ENCODE peak calls at places on chromosomes 12 and 14, in nine cellular contexts. Y is H9, F is GM12865, K is tibial artery, B is endothelial cell, E is GM20000, X is transverse colon, P is HFFc6, S is bronchial epithelial cell. O is an unnamed sample.

GRCh38 chr14:68781161-68782021 is 11.5 kb downstream of the ZFP36L1 start:
- DNase-seq in Y (no peak), F (no peak), K (peak), B (no peak), E (no peak), X (peak), P (no peak), S (no peak), O (no peak)

GRCh38 chr12:89840162-89840922 is 131.7 kb upstream of the ATP2B1 start:
- DNase-seq in Y (no peak), F (no peak), K (no peak), B (no peak), E (no peak), X (no peak), P (no peak), S (no peak), O (no peak)

GRCh38 chr12:75364918-75365317 is 26.0 kb upstream of the GLIPR1L2 start:
- DNase-seq in Y (no peak), F (no peak), K (no peak), B (no peak), E (no peak), X (no peak), P (no peak), S (no peak), O (no peak)

GRCh38 chr12:40733871-40734270 is 41.6 kb downstream of the CNTN1 start:
- DNase-seq in Y (no peak), F (no peak), K (no peak), B (no peak), E (no peak), X (no peak), P (no peak), S (no peak), O (no peak)

GRCh38 chr14:22837750-22838538 is 1.6 kb downstream of the MMP14 start:
- DNase-seq in Y (no peak), F (no peak), K (peak), B (no peak), E (no peak), X (peak), P (peak), S (peak), O (no peak)

GRCh38 chr12:123748661-123749060 is 13.4 kb upstream of the DNAH10 start:
- DNase-seq in Y (no peak), F (no peak), K (no peak), B (no peak), E (no peak), X (no peak), P (no peak), S (peak), O (no peak)

GRCh38 chr12:40697566-40698257 is 5.5 kb downstream of the CNTN1 start:
- DNase-seq in Y (no peak), F (no peak), K (no peak), B (no peak), E (no peak), X (no peak), P (no peak), S (peak), O (no peak)

GRCh38 chr12:14845350-14845750 is 2.0 kb upstream of the ART4 start:
- DNase-seq in Y (no peak), F (peak), K (peak), B (peak), E (peak), X (peak), P (peak), S (peak), O (peak)

GRCh38 chr14:50230601-50231474 is 540 bp downstream of the SOS2 start:
- DNase-seq in Y (peak), F (peak), K (peak), B (peak), E (peak), X (peak), P (peak), S (peak), O (peak)

GRCh38 chr12:49622501-49623141 is 740 bp upstream of the PRPF40B start:
- DNase-seq in Y (peak), F (peak), K (no peak), B (no peak), E (peak), X (peak), P (peak), S (peak), O (peak)

GRCh38 chr12:57735952-57736742 is 2.4 kb downstream of the AGAP2 start:
- DNase-seq in Y (peak), F (no peak), K (no peak), B (peak), E (no peak), X (no peak), P (no peak), S (no peak), O (no peak)

GRCh38 chr14:73795466-73795865 is 56.2 kb upstream of the PTGR2 start:
- DNase-seq in Y (no peak), F (no peak), K (no peak), B (no peak), E (no peak), X (no peak), P (no peak), S (no peak), O (no peak)

GRCh38 chr12:88725592-88726143 is 145.4 kb upstream of the KITLG start:
- DNase-seq in Y (no peak), F (no peak), K (no peak), B (no peak), E (no peak), X (no peak), P (no peak), S (no peak), O (no peak)

GRCh38 chr12:123597100-123597499 is 4.8 kb upstream of the DDX55 start:
- DNase-seq in Y (no peak), F (no peak), K (no peak), B (no peak), E (no peak), X (no peak), P (no peak), S (no peak), O (no peak)

GRCh38 chr12:41983394-41983793 is 161.3 kb downstream of the GXYLT1 start:
- DNase-seq in Y (no peak), F (no peak), K (no peak), B (no peak), E (no peak), X (no peak), P (no peak), S (no peak), O (no peak)

GRCh38 chr12:50102186-50102585 is 1.6 kb upstream of the GPD1 start:
- DNase-seq in Y (no peak), F (no peak), K (no peak), B (no peak), E (no peak), X (no peak), P (no peak), S (no peak), O (no peak)

GRCh38 chr12:119157528-119157927 is 21.2 kb upstream of the HSPB8 start:
- DNase-seq in Y (no peak), F (no peak), K (no peak), B (no peak), E (no peak), X (no peak), P (no peak), S (no peak), O (no peak)

GRCh38 chr12:19190292-19191031 is 60.9 kb downstream of the PLEKHA5 start:
- DNase-seq in Y (no peak), F (no peak), K (no peak), B (no peak), E (no peak), X (no peak), P (peak), S (peak), O (no peak)

GRCh38 chr14:89128616-89129015 is 288.4 kb downstream of the FOXN3 start:
- DNase-seq in Y (no peak), F (no peak), K (no peak), B (no peak), E (no peak), X (no peak), P (no peak), S (no peak), O (no peak)

GRCh38 chr14:95833429-95833828 is 43.2 kb upstream of the TUNAR start:
- DNase-seq in Y (peak), F (no peak), K (no peak), B (no peak), E (no peak), X (no peak), P (no peak), S (no peak), O (no peak)

GRCh38 chr12:15789215-15790171 is at the start of gene EPS8:
- DNase-seq in Y (peak), F (peak), K (peak), B (peak), E (peak), X (peak), P (peak), S (peak), O (peak)

GRCh38 chr12:117832459-117833457 is 136.0 kb downstream of the KSR2 start:
- DNase-seq in Y (no peak), F (no peak), K (no peak), B (no peak), E (no peak), X (no peak), P (peak), S (no peak), O (no peak)

GRCh38 chr12:43277630-43278267 is 274.3 kb downstream of the ADAMTS20 start:
- DNase-seq in Y (no peak), F (no peak), K (no peak), B (no peak), E (no peak), X (no peak), P (no peak), S (peak), O (no peak)

GRCh38 chr12:7872565-7873304 is at the start of gene SLC2A14:
- DNase-seq in Y (peak), F (no peak), K (no peak), B (no peak), E (no peak), X (no peak), P (no peak), S (no peak), O (no peak)

GRCh38 chr12:89862511-89863331 is 154.1 kb upstream of the ATP2B1 start:
- DNase-seq in Y (no peak), F (peak), K (peak), B (peak), E (peak), X (peak), P (no peak), S (no peak), O (peak)

GRCh38 chr12:128387811-128388422 is 120.9 kb downstream of the TMEM132C start:
- DNase-seq in Y (peak), F (peak), K (no peak), B (no peak), E (peak), X (peak), P (no peak), S (no peak), O (peak)

GRCh38 chr12:3137268-3137761 is 60.1 kb downstream of the TSPAN9 start:
- DNase-seq in Y (peak), F (no peak), K (no peak), B (peak), E (no peak), X (no peak), P (peak), S (no peak), O (no peak)

GRCh38 chr14:63426838-63427237 is 108.1 kb upstream of the GPHB5 start:
- DNase-seq in Y (no peak), F (no peak), K (no peak), B (no peak), E (no peak), X (no peak), P (peak), S (no peak), O (no peak)

GRCh38 chr14:23863836-23864235 is 89.7 kb upstream of the DHRS4 start:
- DNase-seq in Y (no peak), F (no peak), K (no peak), B (no peak), E (no peak), X (no peak), P (no peak), S (no peak), O (no peak)

GRCh38 chr14:94213741-94214140 is 39.6 kb downstream of the PPP4R4 start:
- DNase-seq in Y (no peak), F (no peak), K (no peak), B (no peak), E (no peak), X (no peak), P (no peak), S (no peak), O (no peak)

GRCh38 chr14:85531141-85531593 is 1.2 kb downstream of the FLRT2 start:
- DNase-seq in Y (peak), F (no peak), K (no peak), B (peak), E (no peak), X (no peak), P (peak), S (peak), O (no peak)

GRCh38 chr14:26867171-26867757 is 269.4 kb upstream of the NOVA1 start:
- DNase-seq in Y (no peak), F (no peak), K (no peak), B (no peak), E (no peak), X (no peak), P (no peak), S (peak), O (no peak)

GRCh38 chr12:127284870-127285431 is 982.0 kb upstream of the TMEM132C start:
- DNase-seq in Y (no peak), F (peak), K (peak), B (no peak), E (no peak), X (no peak), P (peak), S (peak), O (no peak)

GRCh38 chr14:81400202-81400678 is at the start of gene STON2:
- DNase-seq in Y (no peak), F (no peak), K (peak), B (no peak), E (no peak), X (peak), P (peak), S (peak), O (no peak)

GRCh38 chr14:50379563-50379962 is 17.1 kb downstream of the CDKL1 start:
- DNase-seq in Y (no peak), F (no peak), K (no peak), B (no peak), E (no peak), X (no peak), P (no peak), S (peak), O (no peak)

GRCh38 chr12:67758119-67758873 is 109.8 kb downstream of the DYRK2 start:
- DNase-seq in Y (no peak), F (peak), K (no peak), B (no peak), E (peak), X (no peak), P (no peak), S (no peak), O (peak)

GRCh38 chr12:109679716-109680520 is 33.7 kb upstream of the FAM222A start:
- DNase-seq in Y (peak), F (no peak), K (no peak), B (no peak), E (no peak), X (no peak), P (no peak), S (no peak), O (no peak)

GRCh38 chr12:78916845-78917480 is 52.4 kb downstream of the SYT1 start:
- DNase-seq in Y (no peak), F (no peak), K (no peak), B (no peak), E (no peak), X (no peak), P (no peak), S (peak), O (no peak)

GRCh38 chr12:120686690-120687569 is at the start of gene MLEC:
- DNase-seq in Y (peak), F (peak), K (peak), B (peak), E (peak), X (peak), P (peak), S (peak), O (peak)
- TF ChIP-seq CTCF in Y (peak), F (peak), K (no peak), B (peak), E (no peak), X (no peak), P (peak), S (peak), O (peak)

GRCh38 chr14:47541652-47542051 is 133.8 kb downstream of the MDGA2 start:
- DNase-seq in Y (no peak), F (no peak), K (no peak), B (no peak), E (no peak), X (no peak), P (no peak), S (no peak), O (no peak)
- TF ChIP-seq CTCF in Y (no peak), F (no peak), K (no peak), B (no peak), E (no peak), X (no peak), P (no peak), S (no peak), O (no peak)

GRCh38 chr12:102806592-102806991 is 110.5 kb downstream of the PAH start:
- DNase-seq in Y (no peak), F (no peak), K (no peak), B (no peak), E (no peak), X (no peak), P (no peak), S (no peak), O (no peak)

GRCh38 chr12:102806110-102806509 is 110.9 kb downstream of the PAH start:
- DNase-seq in Y (no peak), F (no peak), K (no peak), B (no peak), E (no peak), X (no peak), P (no peak), S (no peak), O (no peak)

GRCh38 chr12:102814691-102815367 is 102.2 kb downstream of the PAH start:
- DNase-seq in Y (no peak), F (no peak), K (peak), B (no peak), E (no peak), X (no peak), P (no peak), S (no peak), O (no peak)

GRCh38 chr12:102808412-102808811 is 108.6 kb downstream of the PAH start:
- DNase-seq in Y (no peak), F (no peak), K (no peak), B (no peak), E (no peak), X (no peak), P (no peak), S (no peak), O (no peak)

GRCh38 chr12:102811125-102811737 is 105.8 kb downstream of the PAH start:
- DNase-seq in Y (peak), F (peak), K (no peak), B (peak), E (peak), X (no peak), P (no peak), S (no peak), O (peak)
- TF ChIP-seq CTCF in Y (peak), F (peak), K (peak), B (peak), E (peak), X (no peak), P (peak), S (peak), O (peak)

GRCh38 chr12:58931518-58931917 is 11.2 kb upstream of the LRIG3 start:
- DNase-seq in Y (no peak), F (no peak), K (no peak), B (no peak), E (no peak), X (no peak), P (no peak), S (no peak), O (no peak)
- TF ChIP-seq CTCF in Y (peak), F (peak), K (no peak), B (no peak), E (peak), X (no peak), P (peak), S (no peak), O (no peak)

GRCh38 chr14:39731912-39732311 is 299.7 kb upstream of the FBXO33 start:
- DNase-seq in Y (no peak), F (peak), K (no peak), B (no peak), E (no peak), X (no peak), P (no peak), S (no peak), O (no peak)
- TF ChIP-seq CTCF in Y (peak), F (peak), K (no peak), B (no peak), E (no peak), X (no peak), P (peak), S (no peak), O (no peak)

DNA sequence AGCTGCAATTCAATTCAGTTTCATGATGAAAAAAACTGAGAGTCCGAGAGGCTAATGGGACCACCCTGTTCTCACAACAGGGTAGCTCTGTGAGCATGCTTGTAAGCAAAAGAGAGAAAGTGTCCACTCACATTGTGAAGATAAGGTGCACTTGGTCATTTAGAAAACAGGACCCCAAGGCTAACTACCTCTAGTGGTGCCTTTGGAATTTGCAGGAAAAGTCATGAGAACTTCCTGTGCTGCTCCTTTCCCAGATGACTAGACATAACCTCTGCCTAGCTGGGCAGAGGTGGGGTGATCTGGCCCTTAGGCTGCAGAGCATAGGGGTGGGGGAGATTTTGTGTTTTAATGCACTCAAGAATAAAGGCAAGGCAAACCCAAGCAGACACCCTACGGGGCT is 118.9 kb downstream of the STAB2 start:
- DNase-seq in Y (peak), F (no peak), K (no peak), B (peak), E (no peak), X (no peak), P (no peak), S (peak), O (no peak)
- TF ChIP-seq CTCF in Y (peak), F (no peak), K (no peak), B (peak), E (no peak), X (no peak), P (peak), S (peak), O (no peak)

GRCh38 chr12:120854804-120855203 is 49.4 kb downstream of the SPPL3 start:
- DNase-seq in Y (no peak), F (no peak), K (no peak), B (no peak), E (no peak), X (no peak), P (no peak), S (no peak), O (no peak)

GRCh38 chr12:120858306-120859088 is 45.7 kb downstream of the SPPL3 start:
- DNase-seq in Y (no peak), F (peak), K (no peak), B (no peak), E (no peak), X (no peak), P (no peak), S (no peak), O (no peak)

GRCh38 chr12:120855823-120856589 is 48.2 kb downstream of the SPPL3 start:
- DNase-seq in Y (no peak), F (no peak), K (no peak), B (no peak), E (no peak), X (no peak), P (no peak), S (no peak), O (no peak)

GRCh38 chr12:120853188-120853587 is 51.0 kb downstream of the SPPL3 start:
- DNase-seq in Y (no peak), F (no peak), K (no peak), B (no peak), E (no peak), X (no peak), P (peak), S (peak), O (no peak)

DNA sequence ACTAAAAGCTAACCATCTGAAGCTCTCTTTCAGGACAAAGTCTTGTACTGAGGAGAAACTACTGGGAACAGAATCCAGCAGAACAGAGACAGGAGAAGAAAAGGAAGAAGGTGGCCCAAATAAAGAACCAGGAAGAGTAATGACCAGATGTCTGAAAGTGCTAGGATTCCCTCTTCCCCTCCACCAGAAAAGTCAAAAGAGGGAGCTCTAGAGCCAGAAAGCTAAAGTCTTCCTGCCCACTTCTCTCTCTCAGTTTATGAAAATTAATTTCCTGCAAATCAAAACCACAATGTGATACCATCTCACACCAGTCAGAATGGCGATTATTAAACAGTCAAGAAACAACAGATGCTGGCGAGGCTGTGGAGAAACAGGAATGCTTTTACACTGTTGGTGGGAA is 47.2 kb downstream of the SPPL3 start:
- DNase-seq in Y (no peak), F (no peak), K (no peak), B (no peak), E (no peak), X (no peak), P (peak), S (peak), O (no peak)
- TF ChIP-seq CTCF in Y (peak), F (no peak), K (no peak), B (no peak), E (peak), X (no peak), P (peak), S (peak), O (peak)